ENCODE peak calls at places on chromosomes 12 and 14, in eight cellular contexts. One of them, this sample, is unnamed.

GRCh38 chr12:131098178-131098981 is 144.7 kb downstream of the ADGRD1 start:
- DNase-seq in GM12865: no peak
- DNase-seq in spleen: peak
- DNase-seq in hippocampal formation: no peak
- DNase-seq in activated CD4-positive, CD25-positive, alpha-beta regulatory T cell treated with anti-CD3 and anti-CD28 coated beads, Interleukin-2, amount 50 U/mL, for 72 hours: peak
- DNase-seq in activated T-helper 1 cell treated with anti-CD3 and anti-CD28 coated beads, Interleukin-2, amount 50 U/mL, for 16 hours: no peak
- DNase-seq in foreskin fibroblast: no peak
- DNase-seq in lower leg skin: peak
- DNase-seq in this sample: peak

GRCh38 chr14:97747282-97747681 is 950.1 kb downstream of the VRK1 start:
- DNase-seq in activated T-helper 1 cell treated with anti-CD3 and anti-CD28 coated beads, Interleukin-2, amount 50 U/mL, for 16 hours: no peak
- DNase-seq in activated CD4-positive, CD25-positive, alpha-beta regulatory T cell treated with anti-CD3 and anti-CD28 coated beads, Interleukin-2, amount 50 U/mL, for 72 hours: no peak
- DNase-seq in GM12865: no peak
- DNase-seq in foreskin fibroblast: no peak
- DNase-seq in spleen: no peak
- DNase-seq in lower leg skin: no peak
- DNase-seq in hippocampal formation: no peak
- DNase-seq in this sample: no peak

GRCh38 chr12:19546027-19546426 is 106.7 kb downstream of the AEBP2 start:
- DNase-seq in hippocampal formation: no peak
- DNase-seq in activated T-helper 1 cell treated with anti-CD3 and anti-CD28 coated beads, Interleukin-2, amount 50 U/mL, for 16 hours: no peak
- DNase-seq in GM12865: no peak
- DNase-seq in foreskin fibroblast: peak
- DNase-seq in lower leg skin: no peak
- DNase-seq in activated CD4-positive, CD25-positive, alpha-beta regulatory T cell treated with anti-CD3 and anti-CD28 coated beads, Interleukin-2, amount 50 U/mL, for 72 hours: no peak
- DNase-seq in spleen: no peak
- DNase-seq in this sample: no peak

GRCh38 chr12:124303579-124304313 is 8.9 kb downstream of the RFLNA start:
- DNase-seq in activated T-helper 1 cell treated with anti-CD3 and anti-CD28 coated beads, Interleukin-2, amount 50 U/mL, for 16 hours: no peak
- DNase-seq in spleen: peak
- DNase-seq in activated CD4-positive, CD25-positive, alpha-beta regulatory T cell treated with anti-CD3 and anti-CD28 coated beads, Interleukin-2, amount 50 U/mL, for 72 hours: no peak
- DNase-seq in foreskin fibroblast: no peak
- DNase-seq in lower leg skin: no peak
- DNase-seq in GM12865: no peak
- DNase-seq in hippocampal formation: no peak
- DNase-seq in this sample: no peak

GRCh38 chr14:33210304-33210703 is 271.6 kb downstream of the NPAS3 start:
- DNase-seq in GM12865: no peak
- DNase-seq in foreskin fibroblast: no peak
- DNase-seq in spleen: no peak
- DNase-seq in activated T-helper 1 cell treated with anti-CD3 and anti-CD28 coated beads, Interleukin-2, amount 50 U/mL, for 16 hours: no peak
- DNase-seq in activated CD4-positive, CD25-positive, alpha-beta regulatory T cell treated with anti-CD3 and anti-CD28 coated beads, Interleukin-2, amount 50 U/mL, for 72 hours: no peak
- DNase-seq in hippocampal formation: no peak
- DNase-seq in lower leg skin: no peak
- DNase-seq in this sample: no peak

GRCh38 chr14:24542346-24542936 is 33.6 kb downstream of the CTSG start:
- DNase-seq in lower leg skin: no peak
- DNase-seq in hippocampal formation: no peak
- DNase-seq in activated CD4-positive, CD25-positive, alpha-beta regulatory T cell treated with anti-CD3 and anti-CD28 coated beads, Interleukin-2, amount 50 U/mL, for 72 hours: no peak
- DNase-seq in spleen: no peak
- DNase-seq in GM12865: no peak
- DNase-seq in foreskin fibroblast: no peak
- DNase-seq in activated T-helper 1 cell treated with anti-CD3 and anti-CD28 coated beads, Interleukin-2, amount 50 U/mL, for 16 hours: no peak
- DNase-seq in this sample: no peak

GRCh38 chr14:55698051-55698450 is 118.0 kb downstream of the KTN1 start:
- DNase-seq in activated CD4-positive, CD25-positive, alpha-beta regulatory T cell treated with anti-CD3 and anti-CD28 coated beads, Interleukin-2, amount 50 U/mL, for 72 hours: no peak
- DNase-seq in hippocampal formation: no peak
- DNase-seq in foreskin fibroblast: no peak
- DNase-seq in GM12865: no peak
- DNase-seq in lower leg skin: no peak
- DNase-seq in spleen: no peak
- DNase-seq in activated T-helper 1 cell treated with anti-CD3 and anti-CD28 coated beads, Interleukin-2, amount 50 U/mL, for 16 hours: no peak
- DNase-seq in this sample: no peak

GRCh38 chr14:29846339-29847129 is 81.1 kb downstream of the PRKD1 start:
- DNase-seq in hippocampal formation: no peak
- DNase-seq in activated T-helper 1 cell treated with anti-CD3 and anti-CD28 coated beads, Interleukin-2, amount 50 U/mL, for 16 hours: no peak
- DNase-seq in spleen: no peak
- DNase-seq in GM12865: no peak
- DNase-seq in activated CD4-positive, CD25-positive, alpha-beta regulatory T cell treated with anti-CD3 and anti-CD28 coated beads, Interleukin-2, amount 50 U/mL, for 72 hours: no peak
- DNase-seq in foreskin fibroblast: no peak
- DNase-seq in lower leg skin: no peak
- DNase-seq in this sample: no peak

GRCh38 chr12:27644446-27644845 is 51.8 kb upstream of the REP15 start:
- DNase-seq in lower leg skin: no peak
- DNase-seq in foreskin fibroblast: no peak
- DNase-seq in activated CD4-positive, CD25-positive, alpha-beta regulatory T cell treated with anti-CD3 and anti-CD28 coated beads, Interleukin-2, amount 50 U/mL, for 72 hours: no peak
- DNase-seq in activated T-helper 1 cell treated with anti-CD3 and anti-CD28 coated beads, Interleukin-2, amount 50 U/mL, for 16 hours: no peak
- DNase-seq in hippocampal formation: no peak
- DNase-seq in GM12865: no peak
- DNase-seq in spleen: no peak
- DNase-seq in this sample: no peak

GRCh38 chr12:123142518-123142840 is 8.4 kb downstream of the PITPNM2 start:
- DNase-seq in foreskin fibroblast: no peak
- DNase-seq in hippocampal formation: no peak
- DNase-seq in activated CD4-positive, CD25-positive, alpha-beta regulatory T cell treated with anti-CD3 and anti-CD28 coated beads, Interleukin-2, amount 50 U/mL, for 72 hours: no peak
- DNase-seq in lower leg skin: peak
- DNase-seq in GM12865: no peak
- DNase-seq in activated T-helper 1 cell treated with anti-CD3 and anti-CD28 coated beads, Interleukin-2, amount 50 U/mL, for 16 hours: no peak
- DNase-seq in spleen: no peak
- DNase-seq in this sample: no peak

GRCh38 chr12:81644503-81644902 is 114.6 kb downstream of the PPFIA2 start:
- DNase-seq in lower leg skin: no peak
- DNase-seq in activated T-helper 1 cell treated with anti-CD3 and anti-CD28 coated beads, Interleukin-2, amount 50 U/mL, for 16 hours: no peak
- DNase-seq in foreskin fibroblast: no peak
- DNase-seq in GM12865: peak
- DNase-seq in activated CD4-positive, CD25-positive, alpha-beta regulatory T cell treated with anti-CD3 and anti-CD28 coated beads, Interleukin-2, amount 50 U/mL, for 72 hours: no peak
- DNase-seq in spleen: no peak
- DNase-seq in hippocampal formation: peak
- DNase-seq in this sample: no peak

GRCh38 chr14:96056509-96057422 is 17.6 kb downstream of the C14orf132 start:
- DNase-seq in activated CD4-positive, CD25-positive, alpha-beta regulatory T cell treated with anti-CD3 and anti-CD28 coated beads, Interleukin-2, amount 50 U/mL, for 72 hours: no peak
- DNase-seq in activated T-helper 1 cell treated with anti-CD3 and anti-CD28 coated beads, Interleukin-2, amount 50 U/mL, for 16 hours: no peak
- DNase-seq in GM12865: no peak
- DNase-seq in hippocampal formation: no peak
- DNase-seq in lower leg skin: no peak
- DNase-seq in spleen: peak
- DNase-seq in foreskin fibroblast: no peak
- DNase-seq in this sample: no peak

GRCh38 chr12:55703976-55704761 is 3.5 kb downstream of the ITGA7 start:
- DNase-seq in spleen: peak
- DNase-seq in lower leg skin: no peak
- DNase-seq in activated T-helper 1 cell treated with anti-CD3 and anti-CD28 coated beads, Interleukin-2, amount 50 U/mL, for 16 hours: no peak
- DNase-seq in foreskin fibroblast: no peak
- DNase-seq in activated CD4-positive, CD25-positive, alpha-beta regulatory T cell treated with anti-CD3 and anti-CD28 coated beads, Interleukin-2, amount 50 U/mL, for 72 hours: no peak
- DNase-seq in hippocampal formation: no peak
- DNase-seq in GM12865: no peak
- DNase-seq in this sample: no peak

GRCh38 chr12:16189849-16190248 is 87.6 kb downstream of the SLC15A5 start:
- DNase-seq in activated T-helper 1 cell treated with anti-CD3 and anti-CD28 coated beads, Interleukin-2, amount 50 U/mL, for 16 hours: no peak
- DNase-seq in lower leg skin: no peak
- DNase-seq in foreskin fibroblast: no peak
- DNase-seq in hippocampal formation: no peak
- DNase-seq in GM12865: peak
- DNase-seq in activated CD4-positive, CD25-positive, alpha-beta regulatory T cell treated with anti-CD3 and anti-CD28 coated beads, Interleukin-2, amount 50 U/mL, for 72 hours: no peak
- DNase-seq in spleen: no peak
- DNase-seq in this sample: no peak

GRCh38 chr12:87690236-87690810 is 338.9 kb downstream of the C12orf50 start:
- DNase-seq in spleen: no peak
- DNase-seq in activated CD4-positive, CD25-positive, alpha-beta regulatory T cell treated with anti-CD3 and anti-CD28 coated beads, Interleukin-2, amount 50 U/mL, for 72 hours: no peak
- DNase-seq in GM12865: no peak
- DNase-seq in activated T-helper 1 cell treated with anti-CD3 and anti-CD28 coated beads, Interleukin-2, amount 50 U/mL, for 16 hours: no peak
- DNase-seq in lower leg skin: no peak
- DNase-seq in hippocampal formation: no peak
- DNase-seq in foreskin fibroblast: no peak
- DNase-seq in this sample: no peak

GRCh38 chr14:104877066-104877805 is 12.2 kb downstream of the CEP170B start:
- DNase-seq in activated T-helper 1 cell treated with anti-CD3 and anti-CD28 coated beads, Interleukin-2, amount 50 U/mL, for 16 hours: no peak
- DNase-seq in spleen: no peak
- DNase-seq in activated CD4-positive, CD25-positive, alpha-beta regulatory T cell treated with anti-CD3 and anti-CD28 coated beads, Interleukin-2, amount 50 U/mL, for 72 hours: no peak
- DNase-seq in lower leg skin: no peak
- DNase-seq in foreskin fibroblast: no peak
- DNase-seq in hippocampal formation: no peak
- DNase-seq in GM12865: no peak
- DNase-seq in this sample: peak

GRCh38 chr12:18224745-18225144 is 36.6 kb upstream of the PIK3C2G start:
- DNase-seq in lower leg skin: no peak
- DNase-seq in foreskin fibroblast: no peak
- DNase-seq in activated CD4-positive, CD25-positive, alpha-beta regulatory T cell treated with anti-CD3 and anti-CD28 coated beads, Interleukin-2, amount 50 U/mL, for 72 hours: no peak
- DNase-seq in activated T-helper 1 cell treated with anti-CD3 and anti-CD28 coated beads, Interleukin-2, amount 50 U/mL, for 16 hours: no peak
- DNase-seq in spleen: no peak
- DNase-seq in hippocampal formation: peak
- DNase-seq in GM12865: peak
- DNase-seq in this sample: no peak

GRCh38 chr12:25017336-25017735 is 68.4 kb upstream of the BCAT1 start:
- DNase-seq in hippocampal formation: no peak
- DNase-seq in foreskin fibroblast: no peak
- DNase-seq in activated T-helper 1 cell treated with anti-CD3 and anti-CD28 coated beads, Interleukin-2, amount 50 U/mL, for 16 hours: no peak
- DNase-seq in lower leg skin: no peak
- DNase-seq in GM12865: no peak
- DNase-seq in activated CD4-positive, CD25-positive, alpha-beta regulatory T cell treated with anti-CD3 and anti-CD28 coated beads, Interleukin-2, amount 50 U/mL, for 72 hours: no peak
- DNase-seq in spleen: no peak
- DNase-seq in this sample: no peak

GRCh38 chr14:32313977-32314376 is 15.1 kb upstream of the AKAP6 start:
- DNase-seq in hippocampal formation: no peak
- DNase-seq in foreskin fibroblast: no peak
- DNase-seq in activated T-helper 1 cell treated with anti-CD3 and anti-CD28 coated beads, Interleukin-2, amount 50 U/mL, for 16 hours: no peak
- DNase-seq in spleen: no peak
- DNase-seq in lower leg skin: no peak
- DNase-seq in activated CD4-positive, CD25-positive, alpha-beta regulatory T cell treated with anti-CD3 and anti-CD28 coated beads, Interleukin-2, amount 50 U/mL, for 72 hours: no peak
- DNase-seq in GM12865: no peak
- DNase-seq in this sample: no peak

GRCh38 chr12:111597731-111598636 is 1.1 kb downstream of the ATXN2 start:
- DNase-seq in lower leg skin: peak
- DNase-seq in activated CD4-positive, CD25-positive, alpha-beta regulatory T cell treated with anti-CD3 and anti-CD28 coated beads, Interleukin-2, amount 50 U/mL, for 72 hours: peak
- DNase-seq in spleen: peak
- DNase-seq in hippocampal formation: peak
- DNase-seq in activated T-helper 1 cell treated with anti-CD3 and anti-CD28 coated beads, Interleukin-2, amount 50 U/mL, for 16 hours: peak
- DNase-seq in GM12865: peak
- DNase-seq in foreskin fibroblast: no peak
- DNase-seq in this sample: peak